ENCODE peak calls at places on chromosomes 16 and 17, in seven cellular contexts. V is mucosa of descending colon; H is CD8-positive, alpha-beta T cell; Y is MCF 10A; F is AG08395; U is activated T-helper 1 cell treated with Interleukin-2 at 50 U/mL for 16 hours; G is NCI-H774. E is an unnamed sample.

GRCh38 chr17:80717661-80718060 is 173.0 kb downstream of the RPTOR start:
- DNase-seq in V (no peak), H (no peak), Y (no peak), F (no peak), U (no peak), G (peak), E (no peak)

GRCh38 chr16:89155184-89155679 is 16.3 kb upstream of the CDH15 start:
- DNase-seq in V (peak), H (no peak), Y (peak), F (peak), U (no peak), G (no peak), E (no peak)

GRCh38 chr16:84585886-84586285 is 32.0 kb downstream of the COTL1 start:
- DNase-seq in V (no peak), H (no peak), Y (no peak), F (no peak), U (no peak), G (no peak), E (no peak)

GRCh38 chr17:4247981-4248388 is 15.8 kb downstream of the ANKFY1 start:
- DNase-seq in V (peak), H (no peak), Y (peak), F (no peak), U (no peak), G (no peak), E (no peak)

GRCh38 chr17:66165537-66166123 is 26.3 kb downstream of the CEP112 start:
- DNase-seq in V (peak), H (no peak), Y (peak), F (peak), U (no peak), G (peak), E (no peak)

GRCh38 chr16:8998114-8998513 is 34.4 kb upstream of the USP7 start:
- DNase-seq in V (no peak), H (no peak), Y (peak), F (peak), U (no peak), G (no peak), E (no peak)

GRCh38 chr16:31664683-31665482 is 137.2 kb downstream of the AHSP start:
- DNase-seq in V (no peak), H (no peak), Y (no peak), F (peak), U (no peak), G (no peak), E (no peak)

GRCh38 chr16:72657791-72658190 is 390.1 kb downstream of the ZFHX3 start:
- DNase-seq in V (no peak), H (no peak), Y (no peak), F (no peak), U (no peak), G (no peak), E (no peak)

GRCh38 chr17:67359960-67360817 is 6.2 kb downstream of the PSMD12 start:
- DNase-seq in V (no peak), H (peak), Y (peak), F (peak), U (peak), G (no peak), E (no peak)

E was measured in coronary artery.